ENCODE peak calls at places on chromosomes 12 and 14, in four cellular contexts. Q is T-helper 17 cell, C is posterior cingulate gyrus, O is T-helper 2 cell. E is an unnamed sample.
A peak's percentile ranks its signal among the peaks of the same experiment; 100 is the strongest.

GRCh38 chr12:106586803-106587684 is 4.2 kb downstream of the RFX4 start:
- DNase-seq in Q (no peak), O (no peak), C (peak; percentile 77), E (no peak)

GRCh38 chr14:100045687-100046344 is 19.4 kb upstream of the EVL start:
- DNase-seq in C (no peak), O (no peak), Q (no peak), E (no peak)

GRCh38 chr14:75198291-75198933 is 22.0 kb upstream of the TMED10 start:
- DNase-seq in C (peak; percentile 81), O (no peak), Q (no peak), E (no peak)

GRCh38 chr12:69062838-69063237 is 129.9 kb upstream of the CPM start:
- DNase-seq in Q (no peak), O (no peak), C (no peak), E (no peak)

GRCh38 chr14:103607039-103607668 is 21.9 kb upstream of the KLC1 start:
- DNase-seq in C (peak; percentile 91), O (peak; percentile 68), Q (peak; percentile 14), E (peak; percentile 14)

GRCh38 chr12:87157791-87158190 is 871.4 kb downstream of the C12orf50 start:
- DNase-seq in C (no peak), Q (no peak), O (no peak), E (no peak)

GRCh38 chr12:103799504-103800251 is 41.4 kb downstream of the NT5DC3 start:
- DNase-seq in Q (no peak), O (no peak), C (no peak), E (no peak)

GRCh38 chr12:57771873-57772428 is at the start of gene METTL1:
- DNase-seq in C (peak; percentile 99), O (peak; percentile 88), Q (peak; percentile 82), E (peak; percentile 87)

GRCh38 chr14:104980601-104981531 is 2.7 kb upstream of the AHNAK2 start:
- DNase-seq in O (no peak), Q (no peak), C (peak; percentile 62), E (no peak)

GRCh38 chr14:103008768-103009342 is 48.5 kb downstream of the CDC42BPB start:
- DNase-seq in O (no peak), Q (no peak), C (no peak), E (no peak)

E was measured in T-helper 22 cell.